ENCODE peak calls at places on chromosomes 11 and 22, in six cellular contexts. G, J, L, D, H and V are unnamed samples. For H3K9me3, the result is how much of the 10 kb centered on the place peaks cover.

GRCh38 chr11:1937616-1938342 is 9.4 kb upstream of the MRPL23 start:
- DNase-seq in H (no peak), L (no peak), J (peak), G (no peak), D (no peak), V (peak)

GRCh38 chr11:9231848-9232177 is 33.3 kb downstream of the DENND5A start:
- DNase-seq in J (no peak), H (no peak), L (no peak), D (peak), G (peak), V (no peak)

GRCh38 chr11:68954970-68955958 is 25.5 kb downstream of the MRGPRD start:
- DNase-seq in J (no peak), D (peak), L (no peak), H (no peak), G (peak), V (no peak)

GRCh38 chr11:90113541-90113940 is 20.9 kb upstream of the NAALAD2 start:
- DNase-seq in D (no peak), J (no peak), H (no peak), G (no peak), L (no peak), V (no peak)

GRCh38 chr11:98495601-98496000 is 525.1 kb upstream of the CNTN5 start:
- DNase-seq in J (no peak), L (no peak), D (no peak), H (no peak), G (no peak), V (no peak)

GRCh38 chr22:46546466-46547178 is 9.2 kb upstream of the CELSR1 start:
- DNase-seq in G (peak), D (no peak), L (no peak), H (peak), J (peak), V (no peak)

GRCh38 chr22:36770116-36770945 is 5.6 kb downstream of the IFT27 start:
- DNase-seq in J (peak), L (no peak), D (no peak), H (no peak), G (no peak), V (no peak)

GRCh38 chr11:25816411-25816810 is 515.5 kb upstream of the ANO3 start:
- DNase-seq in J (no peak), D (no peak), L (no peak), G (no peak), H (no peak), V (no peak)

GRCh38 chr11:70826950-70827349 is 425.4 kb downstream of the SHANK2 start:
- DNase-seq in L (no peak), D (no peak), G (no peak), H (no peak), J (no peak), V (no peak)

GRCh38 chr22:37747090-37747714 is 50.4 kb downstream of the TRIOBP start:
- DNase-seq in G (peak), L (no peak), H (peak), D (peak), J (no peak), V (no peak)

GRCh38 chr11:67663515-67664212 is 10.8 kb downstream of the ALDH3B2 start:
- DNase-seq in G (no peak), D (no peak), J (peak), L (no peak), H (no peak), V (no peak)

GRCh38 chr22:33539902-33540751 is 380.1 kb downstream of the LARGE1 start:
- DNase-seq in G (peak), L (no peak), J (peak), D (peak), H (no peak), V (no peak)

GRCh38 chr11:1121343-1122331 is 36.1 kb upstream of the MUC5AC start:
- DNase-seq in H (no peak), L (no peak), D (no peak), G (peak), J (peak), V (no peak)

GRCh38 chr22:37454857-37455686 is 27.8 kb upstream of the ELFN2 start:
- DNase-seq in H (peak), L (no peak), G (peak), D (no peak), J (peak), V (no peak)

GRCh38 chr22:26826431-26826935 is 169.1 kb downstream of the MIAT start:
- DNase-seq in H (no peak), D (no peak), L (no peak), G (no peak), J (no peak), V (no peak)

DNA sequence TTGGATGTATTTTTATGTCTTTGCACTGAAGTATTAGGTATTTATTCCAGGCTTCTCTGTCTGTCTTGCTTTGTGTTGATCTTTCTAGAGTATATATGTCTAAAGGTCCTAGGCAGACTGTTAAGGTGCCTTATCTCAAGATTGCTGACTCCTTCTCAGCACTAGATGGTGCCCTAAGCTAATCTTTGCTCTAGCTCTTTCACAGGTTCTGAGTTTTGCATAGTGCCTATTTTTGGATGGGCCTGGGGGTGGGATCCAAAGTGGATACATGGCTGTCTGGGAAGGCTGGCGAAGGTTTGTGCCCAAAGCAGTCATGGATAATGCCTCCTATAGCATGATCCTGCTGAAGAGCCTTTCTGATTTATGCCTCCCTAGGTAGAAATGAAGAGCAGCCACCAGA is 154.9 kb downstream of the TRPC6 start:
- DNase-seq in J (no peak), G (peak), H (no peak), D (no peak), L (no peak), V (no peak)
- H3K9me3 ChIP-seq in J (under half), G (under half), H (under half), D (under half), L (under half), V (under half)

GRCh38 chr11:50102916-50103315 is 70.2 kb downstream of the OR4C45 start:
- DNase-seq in J (no peak), H (no peak), G (no peak), L (no peak), D (no peak), V (no peak)
- H3K9me3 ChIP-seq in J (under half), H (under half), G (under half), L (under half), D (under half), V (under half)

GRCh38 chr11:74866557-74866956 is 82.3 kb downstream of the XRRA1 start:
- DNase-seq in H (no peak), D (no peak), J (no peak), L (no peak), G (no peak), V (no peak)
- H3K9me3 ChIP-seq in H (half or more), D (under half), J (half or more), L (under half), G (under half), V (under half)

DNA sequence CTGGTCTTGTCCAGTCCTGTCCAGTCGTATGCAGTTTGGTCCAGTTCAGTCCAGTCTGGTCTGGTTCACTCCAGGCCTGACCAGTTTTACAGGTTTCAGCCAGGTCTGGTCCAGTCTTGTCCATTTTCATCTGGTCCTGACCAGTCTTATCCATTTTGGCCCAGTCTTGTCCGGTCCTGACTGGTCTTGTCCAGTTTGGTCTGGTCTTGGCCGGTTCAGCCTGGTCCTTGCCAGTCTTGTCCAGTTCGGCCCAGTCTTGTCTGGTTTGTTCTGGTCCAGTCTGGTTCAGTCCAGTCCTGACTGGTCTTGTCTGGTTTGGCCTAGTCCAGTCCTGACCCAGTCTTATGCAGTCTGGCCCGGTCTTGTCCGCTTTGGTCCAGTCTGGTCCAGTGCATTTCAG is 380.2 kb downstream of the OR4C45 start:
- DNase-seq in D (no peak), H (no peak), J (no peak), L (no peak), G (no peak), V (no peak)
- H3K9me3 ChIP-seq in D (under half), H (under half), J (under half), L (under half), G (under half), V (under half)

GRCh38 chr22:49553518-49554295 is 274.0 kb downstream of the BRD1 start:
- DNase-seq in H (no peak), D (no peak), L (no peak), J (peak), G (no peak), V (no peak)

GRCh38 chr22:49553076-49553475 is 274.6 kb downstream of the BRD1 start:
- DNase-seq in J (peak), G (no peak), D (no peak), L (no peak), H (no peak), V (no peak)

GRCh38 chr22:49554741-49555140 is 272.9 kb downstream of the BRD1 start:
- DNase-seq in G (no peak), L (no peak), D (no peak), H (no peak), J (peak), V (no peak)

GRCh38 chr22:49554296-49554625 is 273.4 kb downstream of the BRD1 start:
- DNase-seq in J (peak), H (no peak), L (no peak), D (no peak), G (no peak), V (no peak)

GRCh38 chr22:49555526-49555925 is 272.1 kb downstream of the BRD1 start:
- DNase-seq in H (no peak), D (no peak), J (peak), G (no peak), L (no peak), V (no peak)
- H3K9me3 ChIP-seq in H (under half), D (under half), J (under half), G (under half), L (under half), V (under half)

DNA sequence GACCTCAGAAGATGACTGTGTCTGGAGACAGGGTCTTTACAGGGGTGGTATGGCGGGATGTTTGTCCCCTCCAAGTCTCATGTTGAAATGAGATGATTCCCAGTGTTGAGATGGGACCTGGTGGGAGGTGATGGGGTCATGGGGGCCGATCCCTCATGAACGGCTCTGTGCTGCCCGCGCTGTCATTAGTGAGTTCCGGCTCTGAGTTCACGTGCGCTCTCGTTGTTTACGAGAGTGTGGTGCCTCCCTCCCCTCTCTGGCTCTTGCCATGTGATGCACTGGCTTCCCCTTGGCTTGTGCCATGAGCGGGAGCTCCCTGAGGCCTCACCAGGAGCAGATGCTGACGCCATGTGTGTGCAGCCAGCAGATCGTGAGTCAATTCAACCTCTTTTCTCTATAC is 830.8 kb downstream of the TBC1D22A start:
- DNase-seq in J (peak), H (no peak), L (no peak), G (no peak), D (no peak), V (no peak)
- H3K9me3 ChIP-seq in J (under half), H (under half), L (under half), G (half or more), D (under half), V (under half)

DNA sequence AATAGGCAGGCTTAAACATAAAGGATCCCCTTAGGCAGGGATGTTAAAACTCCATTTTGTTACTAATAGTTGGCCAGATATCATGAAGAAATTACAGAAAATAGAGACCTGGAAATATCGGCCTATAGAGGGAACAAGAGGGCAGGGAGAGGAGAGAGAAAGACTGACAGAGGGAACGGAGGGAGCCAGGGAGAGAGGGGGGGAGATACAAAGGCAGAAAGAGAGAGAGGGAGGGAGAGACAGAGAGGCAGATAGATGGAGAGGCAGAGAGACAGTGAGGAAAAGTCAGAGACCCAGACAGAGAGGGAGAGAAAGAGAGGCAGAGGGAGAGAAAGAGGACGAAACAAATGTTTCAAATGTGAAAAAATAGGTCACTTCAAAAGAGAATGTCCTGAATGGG is 53.5 kb downstream of the ZNF280B start:
- DNase-seq in G (no peak), H (no peak), L (no peak), D (no peak), J (no peak), V (no peak)
- H3K9me3 ChIP-seq in G (under half), H (under half), L (under half), D (under half), J (under half), V (under half)

GRCh38 chr11:57416436-57416835 is 10.5 kb downstream of the SLC43A3 start:
- DNase-seq in J (no peak), D (no peak), H (no peak), L (no peak), G (no peak), V (no peak)
- H3K9me3 ChIP-seq in J (under half), D (under half), H (under half), L (under half), G (under half), V (under half)